ENCODE peak calls at places on chromosome 3, in eight cellular contexts. One of them, this sample, is unnamed.

GRCh38 chr3:194638991-194639605 is 5.9 kb upstream of the TMEM44 start:
- DNase-seq in omental fat pad: no peak
- DNase-seq in NCI-H82: no peak
- DNase-seq in transverse colon: no peak
- DNase-seq in endothelial cell: no peak
- DNase-seq in stimulated activated CD4-positive, alpha-beta T cell treated with anti-CD3 and anti-CD28 coated beads, Interleukin-4, amount 100 ng/mL, for 24 hours: no peak
- DNase-seq in T follicular helper cell: no peak
- DNase-seq in erythroblast: no peak
- DNase-seq in this sample: no peak

GRCh38 chr3:134650431-134651346 is at the start of gene KY:
- DNase-seq in omental fat pad: no peak
- DNase-seq in NCI-H82: peak
- DNase-seq in transverse colon: peak
- DNase-seq in endothelial cell: peak
- DNase-seq in stimulated activated CD4-positive, alpha-beta T cell treated with anti-CD3 and anti-CD28 coated beads, Interleukin-4, amount 100 ng/mL, for 24 hours: no peak
- DNase-seq in T follicular helper cell: no peak
- DNase-seq in erythroblast: peak
- DNase-seq in this sample: no peak

GRCh38 chr3:100825574-100825973 is 116.3 kb downstream of the TFG start:
- DNase-seq in omental fat pad: no peak
- DNase-seq in NCI-H82: peak
- DNase-seq in transverse colon: no peak
- DNase-seq in endothelial cell: no peak
- DNase-seq in stimulated activated CD4-positive, alpha-beta T cell treated with anti-CD3 and anti-CD28 coated beads, Interleukin-4, amount 100 ng/mL, for 24 hours: no peak
- DNase-seq in T follicular helper cell: no peak
- DNase-seq in erythroblast: no peak
- DNase-seq in this sample: no peak

GRCh38 chr3:151909720-151910405 is 36.4 kb downstream of the SUCNR1 start:
- DNase-seq in omental fat pad: no peak
- DNase-seq in NCI-H82: no peak
- DNase-seq in transverse colon: no peak
- DNase-seq in endothelial cell: no peak
- DNase-seq in stimulated activated CD4-positive, alpha-beta T cell treated with anti-CD3 and anti-CD28 coated beads, Interleukin-4, amount 100 ng/mL, for 24 hours: no peak
- DNase-seq in T follicular helper cell: no peak
- DNase-seq in erythroblast: no peak
- DNase-seq in this sample: no peak

GRCh38 chr3:116270053-116270452 is 175.2 kb downstream of the LSAMP start:
- DNase-seq in omental fat pad: no peak
- DNase-seq in NCI-H82: no peak
- DNase-seq in transverse colon: no peak
- DNase-seq in endothelial cell: no peak
- DNase-seq in stimulated activated CD4-positive, alpha-beta T cell treated with anti-CD3 and anti-CD28 coated beads, Interleukin-4, amount 100 ng/mL, for 24 hours: no peak
- DNase-seq in T follicular helper cell: no peak
- DNase-seq in erythroblast: no peak
- DNase-seq in this sample: no peak

GRCh38 chr3:38163117-38163870 is 2.0 kb upstream of the OXSR1 start:
- DNase-seq in omental fat pad: no peak
- DNase-seq in NCI-H82: peak
- DNase-seq in transverse colon: no peak
- DNase-seq in endothelial cell: no peak
- DNase-seq in stimulated activated CD4-positive, alpha-beta T cell treated with anti-CD3 and anti-CD28 coated beads, Interleukin-4, amount 100 ng/mL, for 24 hours: no peak
- DNase-seq in T follicular helper cell: no peak
- DNase-seq in erythroblast: peak
- DNase-seq in this sample: no peak

GRCh38 chr3:190883973-190884832 is 21.7 kb upstream of the GMNC start:
- DNase-seq in omental fat pad: no peak
- DNase-seq in NCI-H82: peak
- DNase-seq in transverse colon: peak
- DNase-seq in endothelial cell: peak
- DNase-seq in stimulated activated CD4-positive, alpha-beta T cell treated with anti-CD3 and anti-CD28 coated beads, Interleukin-4, amount 100 ng/mL, for 24 hours: peak
- DNase-seq in T follicular helper cell: no peak
- DNase-seq in erythroblast: peak
- DNase-seq in this sample: peak

GRCh38 chr3:48402281-48402732 is 27.6 kb downstream of the PLXNB1 start:
- DNase-seq in omental fat pad: peak
- DNase-seq in NCI-H82: no peak
- DNase-seq in transverse colon: peak
- DNase-seq in endothelial cell: peak
- DNase-seq in stimulated activated CD4-positive, alpha-beta T cell treated with anti-CD3 and anti-CD28 coated beads, Interleukin-4, amount 100 ng/mL, for 24 hours: no peak
- DNase-seq in T follicular helper cell: no peak
- DNase-seq in erythroblast: no peak
- DNase-seq in this sample: no peak

GRCh38 chr3:146033950-146034349 is 127.0 kb downstream of the PLOD2 start:
- DNase-seq in omental fat pad: no peak
- DNase-seq in NCI-H82: no peak
- DNase-seq in transverse colon: no peak
- DNase-seq in endothelial cell: no peak
- DNase-seq in stimulated activated CD4-positive, alpha-beta T cell treated with anti-CD3 and anti-CD28 coated beads, Interleukin-4, amount 100 ng/mL, for 24 hours: no peak
- DNase-seq in T follicular helper cell: no peak
- DNase-seq in erythroblast: no peak
- DNase-seq in this sample: no peak

GRCh38 chr3:39383913-39384664 is 919 bp downstream of the SLC25A38 start:
- DNase-seq in omental fat pad: peak
- DNase-seq in NCI-H82: no peak
- DNase-seq in transverse colon: peak
- DNase-seq in endothelial cell: peak
- DNase-seq in stimulated activated CD4-positive, alpha-beta T cell treated with anti-CD3 and anti-CD28 coated beads, Interleukin-4, amount 100 ng/mL, for 24 hours: peak
- DNase-seq in T follicular helper cell: peak
- DNase-seq in erythroblast: no peak
- DNase-seq in this sample: peak

GRCh38 chr3:12656850-12657249 is 7.1 kb downstream of the RAF1 start:
- DNase-seq in omental fat pad: no peak
- DNase-seq in NCI-H82: no peak
- DNase-seq in transverse colon: no peak
- DNase-seq in endothelial cell: no peak
- DNase-seq in stimulated activated CD4-positive, alpha-beta T cell treated with anti-CD3 and anti-CD28 coated beads, Interleukin-4, amount 100 ng/mL, for 24 hours: no peak
- DNase-seq in T follicular helper cell: no peak
- DNase-seq in erythroblast: no peak
- DNase-seq in this sample: no peak

GRCh38 chr3:182019926-182020325 is 308.2 kb downstream of the SOX2 start:
- DNase-seq in omental fat pad: no peak
- DNase-seq in NCI-H82: no peak
- DNase-seq in transverse colon: no peak
- DNase-seq in endothelial cell: no peak
- DNase-seq in stimulated activated CD4-positive, alpha-beta T cell treated with anti-CD3 and anti-CD28 coated beads, Interleukin-4, amount 100 ng/mL, for 24 hours: no peak
- DNase-seq in T follicular helper cell: no peak
- DNase-seq in erythroblast: no peak
- DNase-seq in this sample: no peak

GRCh38 chr3:67481126-67481525 is 173.3 kb downstream of the SUCLG2 start:
- DNase-seq in omental fat pad: no peak
- DNase-seq in NCI-H82: no peak
- DNase-seq in transverse colon: no peak
- DNase-seq in endothelial cell: no peak
- DNase-seq in stimulated activated CD4-positive, alpha-beta T cell treated with anti-CD3 and anti-CD28 coated beads, Interleukin-4, amount 100 ng/mL, for 24 hours: no peak
- DNase-seq in T follicular helper cell: no peak
- DNase-seq in erythroblast: no peak
- DNase-seq in this sample: no peak

GRCh38 chr3:141278196-141279073 is 46.8 kb downstream of the PXYLP1 start:
- DNase-seq in omental fat pad: no peak
- DNase-seq in NCI-H82: no peak
- DNase-seq in transverse colon: no peak
- DNase-seq in endothelial cell: no peak
- DNase-seq in stimulated activated CD4-positive, alpha-beta T cell treated with anti-CD3 and anti-CD28 coated beads, Interleukin-4, amount 100 ng/mL, for 24 hours: no peak
- DNase-seq in T follicular helper cell: no peak
- DNase-seq in erythroblast: no peak
- DNase-seq in this sample: no peak

GRCh38 chr3:44208086-44208485 is 33.6 kb upstream of the TOPAZ1 start:
- DNase-seq in omental fat pad: no peak
- DNase-seq in NCI-H82: no peak
- DNase-seq in transverse colon: no peak
- DNase-seq in endothelial cell: no peak
- DNase-seq in stimulated activated CD4-positive, alpha-beta T cell treated with anti-CD3 and anti-CD28 coated beads, Interleukin-4, amount 100 ng/mL, for 24 hours: no peak
- DNase-seq in T follicular helper cell: no peak
- DNase-seq in erythroblast: no peak
- DNase-seq in this sample: no peak

GRCh38 chr3:42979044-42979962 is at the start of gene GASK1A:
- DNase-seq in omental fat pad: no peak
- DNase-seq in NCI-H82: peak
- DNase-seq in transverse colon: peak
- DNase-seq in endothelial cell: peak
- DNase-seq in stimulated activated CD4-positive, alpha-beta T cell treated with anti-CD3 and anti-CD28 coated beads, Interleukin-4, amount 100 ng/mL, for 24 hours: peak
- DNase-seq in T follicular helper cell: no peak
- DNase-seq in erythroblast: no peak
- DNase-seq in this sample: no peak

GRCh38 chr3:105906834-105907233 is 38.0 kb upstream of the CBLB start:
- DNase-seq in omental fat pad: no peak
- DNase-seq in NCI-H82: no peak
- DNase-seq in transverse colon: no peak
- DNase-seq in endothelial cell: no peak
- DNase-seq in stimulated activated CD4-positive, alpha-beta T cell treated with anti-CD3 and anti-CD28 coated beads, Interleukin-4, amount 100 ng/mL, for 24 hours: no peak
- DNase-seq in T follicular helper cell: no peak
- DNase-seq in erythroblast: no peak
- DNase-seq in this sample: no peak

GRCh38 chr3:156551261-156551660 is 3.7 kb downstream of the SSR3 start:
- DNase-seq in omental fat pad: no peak
- DNase-seq in NCI-H82: no peak
- DNase-seq in transverse colon: no peak
- DNase-seq in endothelial cell: no peak
- DNase-seq in stimulated activated CD4-positive, alpha-beta T cell treated with anti-CD3 and anti-CD28 coated beads, Interleukin-4, amount 100 ng/mL, for 24 hours: no peak
- DNase-seq in T follicular helper cell: no peak
- DNase-seq in erythroblast: no peak
- DNase-seq in this sample: no peak

GRCh38 chr3:160260587-160261270 is 35.5 kb downstream of the C3orf80 start:
- DNase-seq in omental fat pad: no peak
- DNase-seq in NCI-H82: no peak
- DNase-seq in transverse colon: no peak
- DNase-seq in endothelial cell: no peak
- DNase-seq in stimulated activated CD4-positive, alpha-beta T cell treated with anti-CD3 and anti-CD28 coated beads, Interleukin-4, amount 100 ng/mL, for 24 hours: no peak
- DNase-seq in T follicular helper cell: no peak
- DNase-seq in erythroblast: no peak
- DNase-seq in this sample: no peak

GRCh38 chr3:197549261-197549885 is 6.4 kb downstream of the BDH1 start:
- DNase-seq in omental fat pad: no peak
- DNase-seq in NCI-H82: no peak
- DNase-seq in transverse colon: no peak
- DNase-seq in endothelial cell: no peak
- DNase-seq in stimulated activated CD4-positive, alpha-beta T cell treated with anti-CD3 and anti-CD28 coated beads, Interleukin-4, amount 100 ng/mL, for 24 hours: no peak
- DNase-seq in T follicular helper cell: no peak
- DNase-seq in erythroblast: no peak
- DNase-seq in this sample: no peak

GRCh38 chr3:399647-400046 is 203.1 kb downstream of the CHL1 start:
- DNase-seq in omental fat pad: no peak
- DNase-seq in NCI-H82: no peak
- DNase-seq in transverse colon: no peak
- DNase-seq in endothelial cell: no peak
- DNase-seq in stimulated activated CD4-positive, alpha-beta T cell treated with anti-CD3 and anti-CD28 coated beads, Interleukin-4, amount 100 ng/mL, for 24 hours: no peak
- DNase-seq in T follicular helper cell: no peak
- DNase-seq in erythroblast: no peak
- DNase-seq in this sample: no peak

GRCh38 chr3:171801738-171802600 is 8.3 kb downstream of the PLD1 start:
- DNase-seq in omental fat pad: no peak
- DNase-seq in NCI-H82: no peak
- DNase-seq in transverse colon: no peak
- DNase-seq in endothelial cell: no peak
- DNase-seq in stimulated activated CD4-positive, alpha-beta T cell treated with anti-CD3 and anti-CD28 coated beads, Interleukin-4, amount 100 ng/mL, for 24 hours: no peak
- DNase-seq in T follicular helper cell: no peak
- DNase-seq in erythroblast: no peak
- DNase-seq in this sample: no peak

GRCh38 chr3:189780556-189781270 is 149.5 kb downstream of the TP63 start:
- DNase-seq in omental fat pad: no peak
- DNase-seq in NCI-H82: no peak
- DNase-seq in transverse colon: no peak
- DNase-seq in endothelial cell: no peak
- DNase-seq in stimulated activated CD4-positive, alpha-beta T cell treated with anti-CD3 and anti-CD28 coated beads, Interleukin-4, amount 100 ng/mL, for 24 hours: no peak
- DNase-seq in T follicular helper cell: no peak
- DNase-seq in erythroblast: no peak
- DNase-seq in this sample: no peak

GRCh38 chr3:151301787-151302186 is 14.8 kb downstream of the GPR87 start:
- DNase-seq in omental fat pad: no peak
- DNase-seq in NCI-H82: no peak
- DNase-seq in transverse colon: no peak
- DNase-seq in endothelial cell: no peak
- DNase-seq in stimulated activated CD4-positive, alpha-beta T cell treated with anti-CD3 and anti-CD28 coated beads, Interleukin-4, amount 100 ng/mL, for 24 hours: no peak
- DNase-seq in T follicular helper cell: no peak
- DNase-seq in erythroblast: no peak
- DNase-seq in this sample: no peak

GRCh38 chr3:171860830-171861535 is 17.8 kb downstream of the TMEM212 start:
- DNase-seq in omental fat pad: no peak
- DNase-seq in NCI-H82: no peak
- DNase-seq in transverse colon: no peak
- DNase-seq in endothelial cell: no peak
- DNase-seq in stimulated activated CD4-positive, alpha-beta T cell treated with anti-CD3 and anti-CD28 coated beads, Interleukin-4, amount 100 ng/mL, for 24 hours: no peak
- DNase-seq in T follicular helper cell: no peak
- DNase-seq in erythroblast: no peak
- DNase-seq in this sample: no peak

GRCh38 chr3:23272820-23273219 is 69.7 kb downstream of the UBE2E2 start:
- DNase-seq in omental fat pad: no peak
- DNase-seq in NCI-H82: no peak
- DNase-seq in transverse colon: no peak
- DNase-seq in endothelial cell: no peak
- DNase-seq in stimulated activated CD4-positive, alpha-beta T cell treated with anti-CD3 and anti-CD28 coated beads, Interleukin-4, amount 100 ng/mL, for 24 hours: no peak
- DNase-seq in T follicular helper cell: no peak
- DNase-seq in erythroblast: no peak
- DNase-seq in this sample: no peak

GRCh38 chr3:171776411-171776810 is 33.9 kb downstream of the PLD1 start:
- DNase-seq in omental fat pad: no peak
- DNase-seq in NCI-H82: no peak
- DNase-seq in transverse colon: no peak
- DNase-seq in endothelial cell: no peak
- DNase-seq in stimulated activated CD4-positive, alpha-beta T cell treated with anti-CD3 and anti-CD28 coated beads, Interleukin-4, amount 100 ng/mL, for 24 hours: no peak
- DNase-seq in T follicular helper cell: no peak
- DNase-seq in erythroblast: no peak
- DNase-seq in this sample: no peak

GRCh38 chr3:151971814-151972579 is 98.6 kb downstream of the SUCNR1 start:
- DNase-seq in omental fat pad: no peak
- DNase-seq in NCI-H82: no peak
- DNase-seq in transverse colon: peak
- DNase-seq in endothelial cell: no peak
- DNase-seq in stimulated activated CD4-positive, alpha-beta T cell treated with anti-CD3 and anti-CD28 coated beads, Interleukin-4, amount 100 ng/mL, for 24 hours: no peak
- DNase-seq in T follicular helper cell: no peak
- DNase-seq in erythroblast: no peak
- DNase-seq in this sample: no peak

GRCh38 chr3:141863497-141863896 is 12.9 kb upstream of the ATP1B3 start:
- DNase-seq in omental fat pad: no peak
- DNase-seq in NCI-H82: no peak
- DNase-seq in transverse colon: no peak
- DNase-seq in endothelial cell: no peak
- DNase-seq in stimulated activated CD4-positive, alpha-beta T cell treated with anti-CD3 and anti-CD28 coated beads, Interleukin-4, amount 100 ng/mL, for 24 hours: no peak
- DNase-seq in T follicular helper cell: no peak
- DNase-seq in erythroblast: no peak
- DNase-seq in this sample: no peak

GRCh38 chr3:49183873-49184272 is 12.5 kb downstream of the KLHDC8B start:
- DNase-seq in omental fat pad: no peak
- DNase-seq in NCI-H82: no peak
- DNase-seq in transverse colon: no peak
- DNase-seq in endothelial cell: no peak
- DNase-seq in stimulated activated CD4-positive, alpha-beta T cell treated with anti-CD3 and anti-CD28 coated beads, Interleukin-4, amount 100 ng/mL, for 24 hours: no peak
- DNase-seq in T follicular helper cell: no peak
- DNase-seq in erythroblast: no peak
- DNase-seq in this sample: no peak

GRCh38 chr3:52172262-52172757 is 18.1 kb upstream of the POC1A start:
- DNase-seq in omental fat pad: no peak
- DNase-seq in NCI-H82: peak
- DNase-seq in transverse colon: no peak
- DNase-seq in endothelial cell: no peak
- DNase-seq in stimulated activated CD4-positive, alpha-beta T cell treated with anti-CD3 and anti-CD28 coated beads, Interleukin-4, amount 100 ng/mL, for 24 hours: no peak
- DNase-seq in T follicular helper cell: no peak
- DNase-seq in erythroblast: no peak
- DNase-seq in this sample: no peak

GRCh38 chr3:49803464-49804140 is 541 bp downstream of the INKA1 start:
- DNase-seq in omental fat pad: no peak
- DNase-seq in NCI-H82: peak
- DNase-seq in transverse colon: peak
- DNase-seq in endothelial cell: peak
- DNase-seq in stimulated activated CD4-positive, alpha-beta T cell treated with anti-CD3 and anti-CD28 coated beads, Interleukin-4, amount 100 ng/mL, for 24 hours: peak
- DNase-seq in T follicular helper cell: peak
- DNase-seq in erythroblast: peak
- DNase-seq in this sample: peak